ENCODE peak calls at places on chromosomes 4 and X, in nine cellular contexts. J, G, F, D, K, A, T, Z and B are unnamed samples.

GRCh38 chrX:50905334-50905733 is 5.2 kb upstream of the BMP15 start:
- DNase-seq in D (no peak), G (no peak), A (no peak), T (no peak), Z (no peak), J (no peak), F (peak), K (no peak), B (no peak)

GRCh38 chr4:81757706-81758105 is 286.0 kb upstream of the RASGEF1B start:
- DNase-seq in A (no peak), Z (no peak), T (peak), K (no peak), D (no peak), J (no peak), G (no peak), F (no peak), B (no peak)

GRCh38 chr4:83851261-83852084 is 315.6 kb downstream of the GPAT3 start:
- DNase-seq in G (no peak), T (no peak), J (no peak), A (no peak), F (peak), K (no peak), D (no peak), Z (peak), B (no peak)

GRCh38 chrX:154375156-154375504 is 696 bp upstream of the FLNA start:
- DNase-seq in Z (no peak), J (no peak), T (no peak), A (no peak), G (no peak), D (no peak), F (no peak), K (no peak), B (no peak)

GRCh38 chr4:73477176-73477575 is 4.4 kb upstream of the AFM start:
- DNase-seq in G (no peak), A (no peak), J (no peak), K (no peak), F (no peak), D (no peak), Z (no peak), T (no peak), B (no peak)

GRCh38 chrX:115709039-115709438 is 148.1 kb downstream of the PLS3 start:
- DNase-seq in Z (no peak), A (no peak), K (no peak), J (no peak), G (no peak), T (no peak), D (no peak), F (peak), B (no peak)

GRCh38 chr4:152217896-152218295 is 318.0 kb downstream of the FBXW7 start:
- DNase-seq in K (no peak), F (no peak), G (no peak), J (no peak), T (no peak), D (no peak), Z (no peak), A (no peak), B (no peak)

GRCh38 chrX:40772290-40772689 is 36.9 kb upstream of the MED14 start:
- DNase-seq in J (no peak), Z (no peak), D (no peak), K (no peak), G (no peak), T (no peak), A (no peak), F (peak), B (no peak)

GRCh38 chr4:7041246-7041645 is 1.9 kb upstream of the TADA2B start:
- DNase-seq in J (no peak), D (no peak), A (no peak), Z (no peak), K (no peak), F (no peak), T (no peak), G (no peak), B (no peak)

GRCh38 chr4:72442147-72442546 is 126.9 kb downstream of the ADAMTS3 start:
- DNase-seq in T (no peak), F (no peak), G (no peak), Z (no peak), D (no peak), K (no peak), J (no peak), A (no peak), B (no peak)

GRCh38 chr4:3775011-3775410 is 8.8 kb downstream of the ADRA2C start:
- DNase-seq in J (no peak), T (no peak), D (no peak), Z (no peak), A (no peak), F (no peak), G (no peak), K (no peak), B (no peak)

GRCh38 chr4:151091047-151091446 is 8.4 kb upstream of the RPS3A start:
- DNase-seq in J (no peak), T (no peak), F (no peak), K (no peak), D (no peak), Z (no peak), G (no peak), A (no peak), B (no peak)

GRCh38 chr4:156575430-156576073 is 396.0 kb downstream of the PDGFC start:
- DNase-seq in K (no peak), G (no peak), D (no peak), T (no peak), Z (no peak), F (peak), A (no peak), J (no peak), B (no peak)

GRCh38 chrX:1207496-1208025 is 4.9 kb downstream of the CRLF2 start:
- DNase-seq in T (no peak), D (no peak), Z (no peak), F (no peak), K (no peak), A (no peak), J (no peak), G (no peak), B (no peak)

GRCh38 chrX:49309401-49309981 is 6.0 kb downstream of the GAGE10 start:
- DNase-seq in Z (no peak), D (no peak), G (no peak), K (no peak), F (peak), A (no peak), J (no peak), T (no peak), B (no peak)

GRCh38 chr4:151418385-151418784 is 9.4 kb downstream of the FHIP1A start:
- DNase-seq in G (no peak), D (no peak), F (peak), K (no peak), T (no peak), A (no peak), J (no peak), Z (peak), B (no peak)

GRCh38 chrX:9355739-9356138 is 109.1 kb upstream of the TBL1X start:
- DNase-seq in T (no peak), Z (no peak), A (no peak), G (no peak), J (no peak), F (no peak), D (no peak), K (no peak), B (no peak)

GRCh38 chr4:94168321-94168720 is 39.3 kb upstream of the SMARCAD1 start:
- DNase-seq in A (no peak), K (no peak), T (no peak), F (no peak), D (no peak), Z (no peak), G (no peak), J (no peak), B (no peak)

GRCh38 chr4:181784881-181785280 is 458.3 kb upstream of the TENM3 start:
- DNase-seq in G (no peak), A (no peak), K (no peak), D (no peak), Z (no peak), F (no peak), J (no peak), T (no peak), B (no peak)

GRCh38 chr4:132694775-132695174 is 454.3 kb upstream of the PCDH10 start:
- DNase-seq in Z (no peak), D (no peak), K (no peak), G (no peak), T (no peak), F (no peak), A (no peak), J (no peak), B (no peak)

GRCh38 chr4:83268491-83268890 is 16.1 kb downstream of the COQ2 start:
- DNase-seq in A (no peak), F (no peak), J (no peak), K (no peak), T (no peak), D (no peak), Z (no peak), G (no peak), B (no peak)

GRCh38 chr4:83212041-83212851 is 72.4 kb downstream of the COQ2 start:
- DNase-seq in T (no peak), Z (no peak), A (no peak), J (no peak), D (no peak), F (no peak), K (no peak), G (no peak), B (no peak)

GRCh38 chr4:105057370-105058096 is 89.1 kb upstream of the TET2 start:
- DNase-seq in T (no peak), K (no peak), A (no peak), G (no peak), F (no peak), D (peak), J (no peak), Z (no peak), B (no peak)

GRCh38 chr4:11427201-11427996 is 1.3 kb downstream of the HS3ST1 start:
- DNase-seq in F (no peak), J (no peak), Z (no peak), G (no peak), T (no peak), K (no peak), A (no peak), D (no peak), B (peak)

GRCh38 chr4:71025654-71026053 is 32.2 kb downstream of the DCK start:
- DNase-seq in K (no peak), T (no peak), J (no peak), A (no peak), F (no peak), Z (no peak), D (no peak), G (no peak), B (no peak)

GRCh38 chrX:7088968-7089615 is 58.4 kb upstream of the STS start:
- DNase-seq in Z (no peak), T (no peak), J (peak), D (peak), G (no peak), A (no peak), K (peak), F (peak), B (no peak)

GRCh38 chr4:153122855-153123254 is 81.4 kb upstream of the TRIM2 start:
- DNase-seq in J (no peak), F (no peak), D (no peak), G (no peak), A (no peak), T (no peak), Z (no peak), K (no peak), B (peak)

GRCh38 chr4:24730256-24731001 is 64.9 kb upstream of the SOD3 start:
- DNase-seq in J (peak), A (no peak), K (no peak), G (no peak), T (no peak), F (no peak), Z (no peak), D (no peak), B (peak)

GRCh38 chr4:166169111-166169510 is 296.1 kb downstream of the TLL1 start:
- DNase-seq in K (no peak), F (no peak), A (peak), D (no peak), G (no peak), J (peak), Z (peak), T (peak), B (no peak)

GRCh38 chr4:69708211-69708610 is 52.2 kb downstream of the SULT1B1 start:
- DNase-seq in F (no peak), J (no peak), Z (no peak), G (no peak), A (no peak), K (no peak), T (no peak), D (no peak), B (no peak)

GRCh38 chr4:119490335-119490734 is 138.3 kb downstream of the PDE5A start:
- DNase-seq in Z (peak), T (peak), F (peak), A (peak), K (no peak), G (no peak), D (no peak), J (peak), B (peak)

GRCh38 chr4:73836373-73837269 is at the start of gene CXCL6:
- DNase-seq in Z (no peak), D (no peak), A (no peak), G (no peak), J (peak), T (no peak), K (no peak), F (peak), B (no peak)

GRCh38 chr4:76639292-76639691 is 204.3 kb downstream of the SHROOM3 start:
- DNase-seq in T (no peak), Z (no peak), F (peak), G (no peak), D (no peak), A (no peak), J (no peak), K (no peak), B (no peak)

GRCh38 chrX:140503714-140504351 is 1.0 kb downstream of the SOX3 start:
- DNase-seq in K (no peak), Z (no peak), F (peak), G (no peak), T (peak), D (no peak), A (peak), J (peak), B (no peak)